ENCODE peak calls at places on chromosome X, in six cellular contexts. One of them, this sample, is unnamed.

GRCh38 chrX:39158801-39159657 is 357.8 kb downstream of the MID1IP1 start:
- DNase-seq in progenitor cell of endocrine pancreas: no peak
- DNase-seq in esophagus squamous epithelium: no peak
- DNase-seq in GM23338: no peak
- DNase-seq in fibroblast of lung: peak
- DNase-seq in type B pancreatic cell: no peak
- DNase-seq in this sample: no peak

GRCh38 chrX:139832728-139833309 is 100.0 kb downstream of the ATP11C start:
- DNase-seq in GM23338: no peak
- DNase-seq in fibroblast of lung: no peak
- DNase-seq in type B pancreatic cell: no peak
- DNase-seq in progenitor cell of endocrine pancreas: no peak
- DNase-seq in esophagus squamous epithelium: no peak
- DNase-seq in this sample: no peak

GRCh38 chrX:34956915-34957314 is 14.3 kb downstream of the FAM47B start:
- DNase-seq in type B pancreatic cell: no peak
- DNase-seq in esophagus squamous epithelium: no peak
- DNase-seq in GM23338: no peak
- DNase-seq in fibroblast of lung: peak
- DNase-seq in progenitor cell of endocrine pancreas: no peak
- DNase-seq in this sample: no peak

GRCh38 chrX:123860506-123860840 is 620 bp downstream of the XIAP start:
- DNase-seq in progenitor cell of endocrine pancreas: no peak
- DNase-seq in type B pancreatic cell: no peak
- DNase-seq in GM23338: no peak
- DNase-seq in esophagus squamous epithelium: no peak
- DNase-seq in fibroblast of lung: no peak
- DNase-seq in this sample: no peak

GRCh38 chrX:107716045-107716684 is 59.4 kb downstream of the TSC22D3 start:
- DNase-seq in type B pancreatic cell: no peak
- DNase-seq in progenitor cell of endocrine pancreas: peak
- DNase-seq in fibroblast of lung: peak
- DNase-seq in GM23338: peak
- DNase-seq in esophagus squamous epithelium: no peak
- DNase-seq in this sample: peak

GRCh38 chrX:132741706-132742105 is 216.7 kb downstream of the HS6ST2 start:
- DNase-seq in type B pancreatic cell: no peak
- DNase-seq in progenitor cell of endocrine pancreas: no peak
- DNase-seq in GM23338: no peak
- DNase-seq in fibroblast of lung: peak
- DNase-seq in esophagus squamous epithelium: no peak
- DNase-seq in this sample: no peak

GRCh38 chrX:148593987-148594386 is 93.6 kb downstream of the AFF2 start:
- DNase-seq in progenitor cell of endocrine pancreas: no peak
- DNase-seq in fibroblast of lung: no peak
- DNase-seq in esophagus squamous epithelium: no peak
- DNase-seq in type B pancreatic cell: no peak
- DNase-seq in GM23338: no peak
- DNase-seq in this sample: no peak

GRCh38 chrX:1451251-1451675 is 1.4 kb downstream of the ASMTL start:
- DNase-seq in fibroblast of lung: no peak
- DNase-seq in progenitor cell of endocrine pancreas: no peak
- DNase-seq in type B pancreatic cell: peak
- DNase-seq in esophagus squamous epithelium: no peak
- DNase-seq in GM23338: no peak
- DNase-seq in this sample: peak

GRCh38 chrX:47177079-47177478 is 16.6 kb upstream of the UBA1 start:
- DNase-seq in type B pancreatic cell: no peak
- DNase-seq in esophagus squamous epithelium: no peak
- DNase-seq in GM23338: no peak
- DNase-seq in fibroblast of lung: no peak
- DNase-seq in progenitor cell of endocrine pancreas: no peak
- DNase-seq in this sample: no peak

GRCh38 chrX:130091976-130092522 is 18.2 kb downstream of the ELF4 start:
- DNase-seq in fibroblast of lung: no peak
- DNase-seq in type B pancreatic cell: no peak
- DNase-seq in esophagus squamous epithelium: peak
- DNase-seq in progenitor cell of endocrine pancreas: no peak
- DNase-seq in GM23338: peak
- DNase-seq in this sample: peak

GRCh38 chrX:80841259-80841658 is 31.6 kb upstream of the BRWD3 start:
- DNase-seq in GM23338: no peak
- DNase-seq in type B pancreatic cell: no peak
- DNase-seq in esophagus squamous epithelium: no peak
- DNase-seq in progenitor cell of endocrine pancreas: no peak
- DNase-seq in fibroblast of lung: no peak
- DNase-seq in this sample: no peak

GRCh38 chrX:137031039-137031438 is 2.8 kb downstream of the GPR101 start:
- DNase-seq in type B pancreatic cell: no peak
- DNase-seq in fibroblast of lung: no peak
- DNase-seq in esophagus squamous epithelium: no peak
- DNase-seq in progenitor cell of endocrine pancreas: no peak
- DNase-seq in GM23338: no peak
- DNase-seq in this sample: no peak

GRCh38 chrX:38870386-38870895 is 69.2 kb downstream of the MID1IP1 start:
- DNase-seq in progenitor cell of endocrine pancreas: no peak
- DNase-seq in GM23338: peak
- DNase-seq in type B pancreatic cell: no peak
- DNase-seq in fibroblast of lung: peak
- DNase-seq in esophagus squamous epithelium: no peak
- DNase-seq in this sample: no peak

GRCh38 chrX:146481735-146482134 is 327.8 kb upstream of the CXorf51B start:
- DNase-seq in progenitor cell of endocrine pancreas: no peak
- DNase-seq in fibroblast of lung: no peak
- DNase-seq in type B pancreatic cell: no peak
- DNase-seq in esophagus squamous epithelium: no peak
- DNase-seq in GM23338: peak
- DNase-seq in this sample: no peak
- TF ChIP-seq CTCF in progenitor cell of endocrine pancreas: no peak
- TF ChIP-seq CTCF in fibroblast of lung: no peak
- TF ChIP-seq CTCF in type B pancreatic cell: no peak
- TF ChIP-seq CTCF in esophagus squamous epithelium: no peak
- TF ChIP-seq CTCF in GM23338: no peak
- TF ChIP-seq CTCF in this sample: no peak

DNA sequence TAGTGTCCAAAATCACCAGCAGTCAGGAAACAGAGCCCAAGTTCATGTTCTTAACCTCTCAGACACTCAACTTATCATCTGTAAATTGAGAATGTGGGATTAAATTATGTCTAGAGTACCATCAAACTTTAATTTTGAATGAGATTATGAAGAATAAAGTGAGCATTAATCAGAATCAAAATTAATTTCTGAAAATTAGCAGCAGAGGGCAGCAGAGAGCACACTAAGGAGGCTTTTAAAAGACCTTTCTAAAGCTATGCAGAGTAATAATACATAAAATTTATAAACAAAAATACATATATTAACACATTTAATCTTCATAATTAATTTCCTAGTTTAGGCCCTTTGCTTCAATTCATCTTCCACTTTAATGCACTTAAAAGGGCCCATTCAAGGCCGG is 7.1 kb downstream of the TASL start:
- DNase-seq in progenitor cell of endocrine pancreas: no peak
- DNase-seq in fibroblast of lung: peak
- DNase-seq in GM23338: peak
- DNase-seq in type B pancreatic cell: no peak
- DNase-seq in esophagus squamous epithelium: no peak
- DNase-seq in this sample: no peak
- TF ChIP-seq CTCF in progenitor cell of endocrine pancreas: peak
- TF ChIP-seq CTCF in fibroblast of lung: peak
- TF ChIP-seq CTCF in GM23338: peak
- TF ChIP-seq CTCF in type B pancreatic cell: peak
- TF ChIP-seq CTCF in esophagus squamous epithelium: peak
- TF ChIP-seq CTCF in this sample: no peak

GRCh38 chrX:21929209-21929608 is 11.3 kb upstream of the SMS start:
- DNase-seq in GM23338: no peak
- DNase-seq in type B pancreatic cell: no peak
- DNase-seq in fibroblast of lung: no peak
- DNase-seq in esophagus squamous epithelium: no peak
- DNase-seq in progenitor cell of endocrine pancreas: no peak
- DNase-seq in this sample: no peak

GRCh38 chrX:21933077-21933476 is 7.4 kb upstream of the SMS start:
- DNase-seq in GM23338: peak
- DNase-seq in fibroblast of lung: no peak
- DNase-seq in esophagus squamous epithelium: no peak
- DNase-seq in type B pancreatic cell: no peak
- DNase-seq in progenitor cell of endocrine pancreas: no peak
- DNase-seq in this sample: no peak

GRCh38 chrX:21934414-21934813 is 6.1 kb upstream of the SMS start:
- DNase-seq in type B pancreatic cell: no peak
- DNase-seq in fibroblast of lung: no peak
- DNase-seq in esophagus squamous epithelium: no peak
- DNase-seq in GM23338: no peak
- DNase-seq in progenitor cell of endocrine pancreas: no peak
- DNase-seq in this sample: no peak

GRCh38 chrX:21930986-21931385 is 9.5 kb upstream of the SMS start:
- DNase-seq in GM23338: no peak
- DNase-seq in progenitor cell of endocrine pancreas: no peak
- DNase-seq in esophagus squamous epithelium: no peak
- DNase-seq in fibroblast of lung: no peak
- DNase-seq in type B pancreatic cell: no peak
- DNase-seq in this sample: no peak

DNA sequence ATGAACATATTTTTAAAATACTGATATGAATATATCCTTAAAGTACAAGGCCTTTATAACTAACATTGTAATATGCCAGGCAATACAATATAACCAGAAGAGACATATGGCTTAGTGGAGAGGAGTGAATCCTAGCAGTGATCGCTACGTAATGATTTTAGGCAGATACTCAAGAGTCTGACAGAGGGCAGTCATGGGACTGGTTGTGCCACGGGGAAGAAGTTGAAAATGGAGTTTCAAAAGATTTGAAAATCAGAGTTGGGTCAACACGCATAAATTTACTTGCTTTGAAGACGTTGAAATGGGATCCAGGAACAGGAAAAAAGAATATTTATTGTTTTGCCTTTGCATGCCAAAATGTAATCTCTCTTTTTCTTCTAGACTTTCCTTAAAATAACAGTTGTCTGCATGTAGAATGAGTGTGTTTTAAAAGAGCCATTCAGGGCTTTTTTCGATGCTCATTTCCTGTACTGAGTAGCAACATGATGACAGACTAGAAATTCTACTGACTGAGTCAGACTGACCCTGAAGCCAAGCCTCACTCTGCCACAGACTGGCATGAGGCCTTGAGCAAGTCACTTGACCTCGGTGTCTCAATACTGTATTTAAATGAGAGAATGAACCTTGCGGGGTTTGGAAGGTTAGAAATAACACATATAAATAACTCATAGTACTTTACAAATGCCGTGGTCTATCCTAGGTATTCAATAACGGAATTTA is 8.1 kb upstream of the SMS start:
- DNase-seq in esophagus squamous epithelium: no peak
- DNase-seq in GM23338: no peak
- DNase-seq in progenitor cell of endocrine pancreas: no peak
- DNase-seq in fibroblast of lung: peak
- DNase-seq in type B pancreatic cell: no peak
- DNase-seq in this sample: no peak
- TF ChIP-seq CTCF in esophagus squamous epithelium: no peak
- TF ChIP-seq CTCF in GM23338: no peak
- TF ChIP-seq CTCF in progenitor cell of endocrine pancreas: no peak
- TF ChIP-seq CTCF in fibroblast of lung: no peak
- TF ChIP-seq CTCF in type B pancreatic cell: no peak
- TF ChIP-seq CTCF in this sample: no peak

DNA sequence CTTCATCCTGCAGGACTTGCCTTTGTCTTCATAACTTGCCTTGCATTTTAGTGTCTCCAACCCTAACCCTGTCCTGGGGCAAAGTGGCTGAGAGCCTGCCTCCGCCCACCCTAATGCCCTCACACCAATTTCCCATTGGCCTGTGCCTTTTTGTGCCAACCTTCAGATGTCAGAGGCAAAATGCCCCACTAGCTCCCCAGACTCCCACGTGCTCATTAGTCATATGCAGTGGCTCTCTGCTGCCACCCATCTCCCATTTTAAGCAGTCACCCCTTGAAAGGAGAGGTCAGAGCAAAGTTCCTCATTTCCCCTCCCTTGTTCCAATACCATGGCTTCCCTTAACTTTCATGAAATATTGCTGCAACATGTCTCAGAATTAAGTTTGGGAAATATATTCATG is 74.8 kb upstream of the PASD1 start:
- DNase-seq in type B pancreatic cell: no peak
- DNase-seq in esophagus squamous epithelium: no peak
- DNase-seq in GM23338: peak
- DNase-seq in fibroblast of lung: no peak
- DNase-seq in progenitor cell of endocrine pancreas: no peak
- DNase-seq in this sample: no peak
- TF ChIP-seq CTCF in type B pancreatic cell: peak
- TF ChIP-seq CTCF in esophagus squamous epithelium: peak
- TF ChIP-seq CTCF in GM23338: peak
- TF ChIP-seq CTCF in fibroblast of lung: no peak
- TF ChIP-seq CTCF in progenitor cell of endocrine pancreas: peak
- TF ChIP-seq CTCF in this sample: no peak

GRCh38 chrX:118325453-118325852 is 20.5 kb upstream of the WDR44 start:
- DNase-seq in fibroblast of lung: no peak
- DNase-seq in esophagus squamous epithelium: no peak
- DNase-seq in GM23338: peak
- DNase-seq in progenitor cell of endocrine pancreas: no peak
- DNase-seq in type B pancreatic cell: no peak
- DNase-seq in this sample: no peak
- TF ChIP-seq CTCF in fibroblast of lung: no peak
- TF ChIP-seq CTCF in esophagus squamous epithelium: no peak
- TF ChIP-seq CTCF in GM23338: peak
- TF ChIP-seq CTCF in progenitor cell of endocrine pancreas: peak
- TF ChIP-seq CTCF in type B pancreatic cell: peak
- TF ChIP-seq CTCF in this sample: no peak

DNA sequence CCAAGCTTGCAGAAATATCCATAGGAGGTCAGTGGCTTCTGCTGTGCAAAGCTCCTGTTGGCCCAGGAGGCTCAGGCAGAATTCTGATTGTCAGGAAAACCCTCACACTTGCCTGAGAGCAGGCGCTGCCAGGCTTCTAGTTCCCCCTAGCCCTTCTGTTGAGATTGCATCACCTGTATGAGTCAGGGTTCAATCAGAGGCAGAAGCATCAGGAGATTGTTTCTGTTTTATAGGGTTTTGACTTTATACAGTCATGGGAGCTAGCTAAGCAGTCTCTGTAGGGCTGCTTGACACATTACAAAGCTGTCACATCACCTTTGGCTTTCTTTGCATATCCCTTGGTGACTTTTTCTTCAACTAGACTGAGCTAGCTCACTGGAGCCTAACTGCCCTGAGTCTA is 27.8 kb downstream of the DIPK2B start:
- DNase-seq in type B pancreatic cell: no peak
- DNase-seq in GM23338: peak
- DNase-seq in esophagus squamous epithelium: no peak
- DNase-seq in progenitor cell of endocrine pancreas: no peak
- DNase-seq in fibroblast of lung: peak
- DNase-seq in this sample: no peak
- TF ChIP-seq CTCF in type B pancreatic cell: no peak
- TF ChIP-seq CTCF in GM23338: no peak
- TF ChIP-seq CTCF in esophagus squamous epithelium: no peak
- TF ChIP-seq CTCF in progenitor cell of endocrine pancreas: no peak
- TF ChIP-seq CTCF in fibroblast of lung: no peak
- TF ChIP-seq CTCF in this sample: no peak

GRCh38 chrX:147476008-147476407 is 435.7 kb upstream of the FMR1 start:
- DNase-seq in progenitor cell of endocrine pancreas: no peak
- DNase-seq in esophagus squamous epithelium: no peak
- DNase-seq in fibroblast of lung: no peak
- DNase-seq in type B pancreatic cell: no peak
- DNase-seq in GM23338: peak
- DNase-seq in this sample: no peak
- TF ChIP-seq CTCF in progenitor cell of endocrine pancreas: peak
- TF ChIP-seq CTCF in esophagus squamous epithelium: no peak
- TF ChIP-seq CTCF in fibroblast of lung: no peak
- TF ChIP-seq CTCF in type B pancreatic cell: peak
- TF ChIP-seq CTCF in GM23338: peak
- TF ChIP-seq CTCF in this sample: no peak

GRCh38 chrX:72297953-72298730 is 7.6 kb downstream of the CITED1 start:
- DNase-seq in type B pancreatic cell: no peak
- DNase-seq in esophagus squamous epithelium: no peak
- DNase-seq in progenitor cell of endocrine pancreas: no peak
- DNase-seq in GM23338: peak
- DNase-seq in fibroblast of lung: peak
- DNase-seq in this sample: no peak
- TF ChIP-seq CTCF in type B pancreatic cell: no peak
- TF ChIP-seq CTCF in esophagus squamous epithelium: no peak
- TF ChIP-seq CTCF in progenitor cell of endocrine pancreas: peak
- TF ChIP-seq CTCF in GM23338: peak
- TF ChIP-seq CTCF in fibroblast of lung: peak
- TF ChIP-seq CTCF in this sample: no peak